ENCODE peak calls at places on chromosomes 7 and 10, in four cellular contexts. C is heart right ventricle, E is thyroid gland, U is BJ. R is an unnamed sample.

GRCh38 chr7:157676001-157676400 is 339.2 kb downstream of the DNAJB6 start:
- DNase-seq in U (no peak), E (no peak), C (no peak), R (no peak)

GRCh38 chr10:84291389-84291788 is 37.0 kb upstream of the CCSER2 start:
- DNase-seq in C (peak; percentile 18), U (no peak), E (no peak), R (no peak)

GRCh38 chr10:71448146-71448545 is 51.4 kb downstream of the CDH23 start:
- DNase-seq in E (no peak), U (no peak), C (no peak), R (no peak)

GRCh38 chr7:70751895-70752294 is 380.0 kb upstream of the GALNT17 start:
- DNase-seq in C (no peak), U (no peak), E (no peak), R (no peak)

GRCh38 chr7:128863433-128863989 is 855 bp downstream of the ATP6V1F start:
- DNase-seq in E (peak; percentile 32), U (no peak), C (no peak), R (no peak)

GRCh38 chr7:100467638-100468373 is 3.7 kb upstream of the SPACDR start:
- DNase-seq in E (peak; percentile 78), C (no peak), U (no peak), R (no peak)

GRCh38 chr10:97333601-97334369 is 744 bp downstream of the FRAT2 start:
- DNase-seq in U (no peak), E (peak; percentile 36), C (peak; percentile 34), R (no peak)

GRCh38 chr7:158314394-158314793 is 273.2 kb downstream of the PTPRN2 start:
- DNase-seq in C (no peak), E (no peak), U (no peak), R (no peak)

GRCh38 chr7:35725280-35725680 is 30.3 kb upstream of the HERPUD2 start:
- DNase-seq in C (no peak), E (no peak), U (no peak), R (no peak)

GRCh38 chr7:157837047-157837446 is 500.2 kb downstream of the DNAJB6 start:
- DNase-seq in C (no peak), U (no peak), E (no peak), R (no peak)

GRCh38 chr10:23294638-23295247 is 49.9 kb downstream of the C10orf67 start:
- DNase-seq in U (no peak), C (no peak), E (no peak), R (no peak)

GRCh38 chr10:78973901-78974408 is 94.8 kb upstream of the ZMIZ1 start:
- DNase-seq in E (peak; percentile 91), U (no peak), C (peak; percentile 87), R (no peak)

GRCh38 chr10:104908581-104908980 is 267.5 kb downstream of the SORCS3 start:
- DNase-seq in E (no peak), C (no peak), U (no peak), R (no peak)

GRCh38 chr10:97531401-97531985 is 32.8 kb downstream of the UBTD1 start:
- DNase-seq in C (no peak), U (no peak), E (no peak), R (no peak)

GRCh38 chr7:13851756-13852155 is 137.7 kb downstream of the ETV1 start:
- DNase-seq in E (no peak), C (no peak), U (no peak), R (peak; percentile 14)

GRCh38 chr7:82805527-82805960 is 357.1 kb downstream of the PCLO start:
- DNase-seq in U (peak; percentile 60), C (no peak), E (no peak), R (peak; percentile 84)

GRCh38 chr7:141840708-141841107 is 577 bp downstream of the PRSS37 start:
- DNase-seq in C (no peak), E (no peak), U (no peak), R (no peak)

GRCh38 chr10:70198696-70199466 is 28.6 kb upstream of the SAR1A start:
- DNase-seq in U (no peak), C (no peak), E (no peak), R (no peak)

GRCh38 chr7:131188367-131189339 is 139.0 kb upstream of the MKLN1 start:
- DNase-seq in U (peak; percentile 99), C (no peak), E (peak; percentile 17), R (peak; percentile 57)

GRCh38 chr10:110311357-110311949 is 6.7 kb upstream of the SMNDC1 start:
- DNase-seq in E (peak; percentile 65), C (peak; percentile 55), U (no peak), R (no peak)

GRCh38 chr7:114622189-114622588 is 207.6 kb downstream of the FOXP2 start:
- DNase-seq in E (no peak), C (no peak), U (no peak), R (no peak)

GRCh38 chr10:3090914-3091313 is 23.6 kb downstream of the PFKP start:
- DNase-seq in U (no peak), C (peak; percentile 61), E (peak; percentile 91), R (peak; percentile 50)
- H3K4me3 ChIP-seq in U (no peak overlapping the region), C (no peak overlapping the region), E (no peak overlapping the region), R (no peak overlapping the region)

GRCh38 chr7:107953924-107954303 is 49.0 kb downstream of the LAMB1 start:
- DNase-seq in C (no peak), E (no peak), U (no peak), R (no peak)

GRCh38 chr7:107953265-107953923 is 49.6 kb downstream of the LAMB1 start:
- DNase-seq in C (no peak), U (no peak), E (no peak), R (no peak)

GRCh38 chr7:107951896-107952295 is 51.1 kb downstream of the LAMB1 start:
- DNase-seq in C (no peak), E (peak; percentile 45), U (no peak), R (no peak)

GRCh38 chr7:107958764-107959526 is 44.0 kb downstream of the LAMB1 start:
- DNase-seq in U (peak; percentile 79), E (no peak), C (no peak), R (no peak)

GRCh38 chr7:107955394-107955793 is 47.6 kb downstream of the LAMB1 start:
- DNase-seq in C (no peak), E (no peak), U (no peak), R (no peak)
- H3K4me3 ChIP-seq in C (no peak overlapping the region), E (no peak overlapping the region), U (no peak overlapping the region), R (no peak overlapping the region)

GRCh38 chr7:94188350-94188749 is 184.2 kb upstream of the BET1 start:
- DNase-seq in E (no peak), C (no peak), U (no peak), R (no peak)

GRCh38 chr7:94182066-94182465 is 177.9 kb upstream of the BET1 start:
- DNase-seq in C (no peak), E (no peak), U (no peak), R (peak; percentile 66)

GRCh38 chr7:94179466-94179865 is 175.3 kb upstream of the BET1 start:
- DNase-seq in C (no peak), U (no peak), E (no peak), R (no peak)

GRCh38 chr7:94182721-94183120 is 178.6 kb upstream of the BET1 start:
- DNase-seq in E (no peak), C (no peak), U (no peak), R (no peak)

GRCh38 chr7:94183289-94183749 is 179.2 kb upstream of the BET1 start:
- DNase-seq in U (peak; percentile 100), E (no peak), C (peak; percentile 17), R (peak; percentile 99)
- H3K4me3 ChIP-seq in U (no peak overlapping the region), E (no peak overlapping the region), C (no peak overlapping the region), R (no peak overlapping the region)

GRCh38 chr10:4998671-4999070 is 5.0 kb downstream of the AKR1C2 start:
- DNase-seq in U (no peak), C (no peak), E (no peak), R (no peak)

GRCh38 chr10:5002013-5002727 is 1.5 kb downstream of the AKR1C2 start:
- DNase-seq in C (no peak), E (no peak), U (no peak), R (no peak)
- H3K4me3 ChIP-seq in C (peak overlapping the region; percentile 11), E (no peak overlapping the region), U (no peak overlapping the region), R (no peak overlapping the region)

R was measured in kidney epithelial cell.